ENCODE peak calls at places on chromosomes 7 and 10, in four cellular contexts. One of them, this sample, is unnamed.

GRCh38 chr10:109474817-109475216 is 448.5 kb downstream of the XPNPEP1 start:
- DNase-seq in HepG2: no peak
- DNase-seq in GM12878: no peak
- DNase-seq in H1: no peak
- DNase-seq in this sample: no peak

GRCh38 chr10:48454302-48455054 is 148.0 kb downstream of the MAPK8 start:
- DNase-seq in HepG2: no peak
- DNase-seq in GM12878: no peak
- DNase-seq in H1: no peak
- DNase-seq in this sample: no peak

GRCh38 chr10:110502851-110503301 is 5.2 kb downstream of the DUSP5 start:
- DNase-seq in HepG2: no peak
- DNase-seq in H1: no peak
- DNase-seq in GM12878: peak; percentile 93
- DNase-seq in this sample: peak; percentile 47

GRCh38 chr10:99917963-99918825 is 91.6 kb downstream of the DNMBP start:
- DNase-seq in GM12878: no peak
- DNase-seq in H1: peak; percentile 34
- DNase-seq in HepG2: no peak
- DNase-seq in this sample: no peak

GRCh38 chr7:12423995-12424745 is 20.5 kb upstream of the VWDE start:
- DNase-seq in H1: peak; percentile 93
- DNase-seq in GM12878: no peak
- DNase-seq in HepG2: no peak
- DNase-seq in this sample: no peak

GRCh38 chr7:13880789-13881188 is 108.7 kb downstream of the ETV1 start:
- DNase-seq in H1: no peak
- DNase-seq in HepG2: no peak
- DNase-seq in GM12878: no peak
- DNase-seq in this sample: no peak

GRCh38 chr10:75623310-75623940 is 192.0 kb downstream of the LRMDA start:
- DNase-seq in H1: no peak
- DNase-seq in HepG2: no peak
- DNase-seq in GM12878: no peak
- DNase-seq in this sample: no peak

GRCh38 chr7:76222333-76222732 is 20.6 kb downstream of the SRRM3 start:
- DNase-seq in H1: no peak
- DNase-seq in GM12878: no peak
- DNase-seq in HepG2: no peak
- DNase-seq in this sample: no peak

GRCh38 chr10:116398224-116398623 is 29.4 kb upstream of the PNLIPRP3 start:
- DNase-seq in HepG2: no peak
- DNase-seq in GM12878: no peak
- DNase-seq in H1: no peak
- DNase-seq in this sample: no peak

GRCh38 chr10:112580267-112580666 is 133.3 kb downstream of the VTI1A start:
- DNase-seq in HepG2: no peak
- DNase-seq in GM12878: no peak
- DNase-seq in H1: no peak
- DNase-seq in this sample: no peak

GRCh38 chr7:41503438-41503837 is 199.5 kb downstream of the INHBA start:
- DNase-seq in GM12878: no peak
- DNase-seq in HepG2: no peak
- DNase-seq in H1: no peak
- DNase-seq in this sample: no peak

GRCh38 chr7:123026251-123026650 is 30.8 kb upstream of the TAS2R16 start:
- DNase-seq in HepG2: no peak
- DNase-seq in GM12878: no peak
- DNase-seq in H1: no peak
- DNase-seq in this sample: no peak

GRCh38 chr7:106050743-106051110 is 61.4 kb downstream of the SYPL1 start:
- DNase-seq in GM12878: no peak
- DNase-seq in H1: no peak
- DNase-seq in HepG2: no peak
- DNase-seq in this sample: no peak

GRCh38 chr10:122852261-122852660 is 6.6 kb upstream of the CUZD1 start:
- DNase-seq in H1: no peak
- DNase-seq in HepG2: no peak
- DNase-seq in GM12878: no peak
- DNase-seq in this sample: no peak

GRCh38 chr10:131048595-131048994 is 262.9 kb downstream of the TCERG1L start:
- DNase-seq in HepG2: no peak
- DNase-seq in H1: peak; percentile 3
- DNase-seq in GM12878: no peak
- DNase-seq in this sample: no peak

GRCh38 chr7:157872447-157872846 is 535.6 kb downstream of the DNAJB6 start:
- DNase-seq in GM12878: no peak
- DNase-seq in H1: no peak
- DNase-seq in HepG2: no peak
- DNase-seq in this sample: no peak

GRCh38 chr7:151754142-151754590 is 122.7 kb downstream of the PRKAG2 start:
- DNase-seq in HepG2: peak; percentile 89
- DNase-seq in GM12878: no peak
- DNase-seq in H1: peak; percentile 91
- DNase-seq in this sample: peak; percentile 77

GRCh38 chr10:93096901-93097300 is 23.2 kb downstream of the CYP26A1 start:
- DNase-seq in HepG2: no peak
- DNase-seq in H1: no peak
- DNase-seq in GM12878: no peak
- DNase-seq in this sample: peak; percentile 8

GRCh38 chr7:143906176-143906575 is 4.2 kb upstream of the TCAF1 start:
- DNase-seq in H1: no peak
- DNase-seq in GM12878: no peak
- DNase-seq in HepG2: peak; percentile 65
- DNase-seq in this sample: no peak

GRCh38 chr7:29113384-29114102 is 32.8 kb downstream of the CPVL start:
- DNase-seq in HepG2: peak; percentile 24
- DNase-seq in GM12878: no peak
- DNase-seq in H1: peak; percentile 27
- DNase-seq in this sample: no peak
- TF ChIP-seq JUND in HepG2: no peak
- TF ChIP-seq JUND in GM12878: no peak
- TF ChIP-seq JUND in H1: no peak
- TF ChIP-seq JUND in this sample: no peak

DNA sequence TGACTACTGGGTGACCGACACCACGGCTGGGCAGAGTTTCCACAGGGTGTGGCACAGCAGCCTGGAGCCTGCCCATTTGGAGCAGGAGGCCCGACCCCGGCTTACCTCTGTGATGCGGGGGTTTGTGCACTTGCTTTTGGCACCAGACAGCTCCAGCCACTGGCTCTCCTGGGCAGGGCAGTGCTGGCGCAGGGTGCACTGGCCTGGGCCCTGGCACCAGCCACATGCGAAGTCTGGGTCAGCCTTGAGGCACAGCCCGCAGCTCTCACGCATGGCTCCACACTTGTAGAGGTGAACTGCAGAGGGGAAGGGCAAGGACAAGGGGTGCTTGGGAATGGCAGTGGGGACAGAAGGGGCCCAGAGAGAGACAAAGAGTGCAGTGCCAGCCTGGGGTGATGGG is 373.7 kb downstream of the PLXNA4 start:
- DNase-seq in HepG2: no peak
- DNase-seq in GM12878: no peak
- DNase-seq in H1: no peak
- DNase-seq in this sample: no peak
- TF ChIP-seq CBX5 in HepG2: no peak
- TF ChIP-seq CBX5 in GM12878: no peak
- TF ChIP-seq CBX5 in H1: no peak
- TF ChIP-seq CBX5 in this sample: no peak

DNA sequence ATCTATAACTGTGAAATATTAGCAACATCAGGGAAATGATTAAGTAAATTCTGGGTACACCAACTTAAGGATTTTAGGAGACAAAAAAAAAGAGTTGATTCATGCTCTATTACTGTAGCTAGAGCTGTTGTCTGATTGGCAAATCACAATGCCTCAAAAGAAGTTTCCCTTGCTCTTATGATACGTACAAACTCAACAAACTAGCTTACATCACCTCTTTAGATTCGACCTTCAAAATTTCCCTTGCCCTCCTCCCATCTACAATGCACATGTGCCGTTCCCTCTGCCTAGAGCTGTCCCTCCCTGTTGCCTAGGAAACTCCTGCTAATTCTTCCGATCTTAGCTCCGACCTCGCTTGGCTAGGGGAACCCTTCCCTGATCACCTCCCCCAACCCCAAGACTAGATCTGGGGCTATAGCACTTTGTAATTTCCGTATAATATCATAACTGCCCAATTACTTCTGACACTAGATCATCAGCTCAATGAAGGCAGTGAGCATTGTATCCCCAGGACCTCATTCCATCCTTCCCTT is 55.4 kb downstream of the MAP3K8 start:
- DNase-seq in HepG2: no peak
- DNase-seq in GM12878: no peak
- DNase-seq in H1: no peak
- DNase-seq in this sample: no peak
- TF ChIP-seq JUND in HepG2: no peak
- TF ChIP-seq JUND in GM12878: no peak
- TF ChIP-seq JUND in H1: no peak
- TF ChIP-seq JUND in this sample: no peak

DNA sequence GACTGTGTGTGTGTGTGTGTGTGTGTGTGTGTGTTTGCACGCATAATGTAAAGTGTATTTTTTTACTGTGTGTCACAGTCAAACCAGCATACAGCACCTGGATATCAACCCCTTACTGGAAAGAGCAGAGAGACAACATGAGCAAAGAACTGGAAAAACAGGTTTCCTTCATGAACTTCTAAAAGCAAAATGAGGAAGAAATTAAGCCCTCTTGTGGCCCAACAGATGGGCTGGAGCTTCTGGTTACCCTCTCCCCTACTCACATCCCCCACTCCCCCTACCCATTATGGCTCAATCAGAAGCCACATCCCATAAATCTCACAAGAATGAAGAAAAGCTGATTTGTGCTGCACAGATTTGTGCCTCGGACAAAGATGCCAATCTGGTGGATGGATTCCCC is 36.2 kb downstream of the PDE1C start:
- DNase-seq in H1: no peak
- DNase-seq in HepG2: no peak
- DNase-seq in GM12878: no peak
- DNase-seq in this sample: no peak
- TF ChIP-seq CBX5 in H1: no peak
- TF ChIP-seq CBX5 in HepG2: no peak
- TF ChIP-seq CBX5 in GM12878: no peak
- TF ChIP-seq CBX5 in this sample: no peak

DNA sequence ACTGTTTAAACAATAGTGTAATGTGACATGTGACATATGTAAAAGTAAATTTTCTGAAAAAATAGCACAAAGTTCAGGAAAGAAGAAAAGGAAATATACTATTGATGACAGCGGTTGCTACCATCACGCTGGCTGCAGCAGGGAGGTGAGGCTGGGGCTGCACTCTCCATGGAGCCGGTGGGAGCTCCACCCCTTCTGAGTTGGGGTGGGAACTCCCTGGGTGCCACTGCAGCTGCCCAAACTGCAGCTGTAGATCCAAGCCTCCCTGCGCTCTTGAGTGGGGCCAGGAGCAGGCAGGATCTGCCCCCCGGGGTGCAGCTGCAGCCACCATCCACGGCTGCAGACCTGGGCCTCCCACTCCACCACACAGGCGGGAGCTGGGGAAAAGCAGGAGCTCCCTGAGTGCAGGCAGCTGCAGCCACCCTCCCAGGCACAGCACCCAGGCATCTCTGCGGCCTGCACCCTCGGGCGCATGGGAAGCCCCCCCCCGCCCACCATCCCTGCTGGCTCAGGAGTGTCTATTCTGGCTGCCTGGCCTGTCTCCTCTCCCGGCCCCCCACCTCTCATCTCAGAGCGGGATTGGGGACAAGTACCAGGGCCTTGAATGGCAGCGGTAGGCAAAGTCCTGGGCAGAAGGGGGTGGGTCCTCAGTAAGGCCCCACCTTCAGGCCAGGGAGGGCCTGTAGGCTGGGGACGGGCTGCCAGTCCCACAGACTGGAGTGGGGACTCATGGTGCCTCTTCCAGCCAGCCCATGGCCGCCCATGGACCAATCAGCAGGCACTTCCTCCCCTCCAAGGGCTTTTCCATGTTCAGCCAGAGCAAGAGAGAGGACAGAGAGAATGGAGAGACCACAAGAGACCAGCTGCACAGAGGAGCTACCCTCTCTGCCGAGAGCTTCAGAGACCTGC is 50.1 kb downstream of the TNS3 start:
- DNase-seq in H1: no peak
- DNase-seq in HepG2: no peak
- DNase-seq in GM12878: no peak
- DNase-seq in this sample: no peak
- TF ChIP-seq JUND in H1: no peak
- TF ChIP-seq JUND in HepG2: no peak
- TF ChIP-seq JUND in GM12878: no peak
- TF ChIP-seq JUND in this sample: no peak

DNA sequence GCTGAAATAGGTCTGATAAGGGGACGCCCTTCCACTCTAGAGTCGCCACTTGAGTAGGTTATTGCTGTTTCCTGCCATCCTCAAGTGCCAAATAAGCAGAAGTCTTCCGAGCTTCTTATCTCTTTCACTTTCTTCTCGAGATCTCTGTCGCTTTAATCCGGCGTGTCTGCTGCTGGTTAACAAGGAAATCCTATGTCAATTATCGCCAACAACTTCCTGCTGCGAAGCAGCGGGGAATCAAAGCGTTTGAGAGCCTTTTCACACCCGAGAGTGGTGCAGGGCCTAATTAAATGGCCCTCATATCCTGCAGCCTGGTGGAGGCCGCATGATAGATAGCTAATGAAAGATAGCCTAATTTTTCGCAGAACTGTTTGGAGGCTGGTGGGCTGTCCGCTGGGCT is 215.9 kb downstream of the RAB11FIP2 start:
- DNase-seq in GM12878: no peak
- DNase-seq in HepG2: no peak
- DNase-seq in H1: no peak
- DNase-seq in this sample: no peak
- TF ChIP-seq CBX5 in GM12878: no peak
- TF ChIP-seq CBX5 in HepG2: no peak
- TF ChIP-seq CBX5 in H1: no peak
- TF ChIP-seq CBX5 in this sample: no peak

GRCh38 chr7:37379546-37379945 is 69.1 kb downstream of the ELMO1 start:
- DNase-seq in HepG2: no peak
- DNase-seq in GM12878: no peak
- DNase-seq in H1: no peak
- DNase-seq in this sample: no peak

GRCh38 chr7:37380831-37381230 is 67.8 kb downstream of the ELMO1 start:
- DNase-seq in H1: no peak
- DNase-seq in HepG2: no peak
- DNase-seq in GM12878: no peak
- DNase-seq in this sample: no peak

GRCh38 chr7:37385787-37386186 is 62.9 kb downstream of the ELMO1 start:
- DNase-seq in GM12878: no peak
- DNase-seq in HepG2: no peak
- DNase-seq in H1: no peak
- DNase-seq in this sample: no peak

GRCh38 chr7:37377231-37377630 is 71.4 kb downstream of the ELMO1 start:
- DNase-seq in H1: no peak
- DNase-seq in HepG2: no peak
- DNase-seq in GM12878: no peak
- DNase-seq in this sample: no peak

GRCh38 chr7:37382546-37383088 is 66.0 kb downstream of the ELMO1 start:
- DNase-seq in H1: no peak
- DNase-seq in HepG2: no peak
- DNase-seq in GM12878: no peak
- DNase-seq in this sample: no peak
- TF ChIP-seq JUND in H1: no peak
- TF ChIP-seq JUND in HepG2: no peak
- TF ChIP-seq JUND in GM12878: no peak
- TF ChIP-seq JUND in this sample: no peak

This sample was measured in K562.